ENCODE peak calls at places on chromosome 9, in seven cellular contexts. L, T, E, X, R, O and C are unnamed samples.

GRCh38 chr9:21806644-21807043 is 4.2 kb downstream of the MTAP start:
- DNase-seq in O (no peak), E (no peak), L (peak; percentile 33), R (no peak), X (no peak), T (no peak), C (no peak)

GRCh38 chr9:99489043-99489378 is 266.9 kb downstream of the SEC61B start:
- DNase-seq in T (no peak), E (peak; percentile 88), R (no peak), O (no peak), L (no peak), X (no peak), C (no peak)

GRCh38 chr9:129330711-129331279 is 152.7 kb upstream of the IER5L start:
- DNase-seq in O (no peak), L (no peak), T (no peak), E (peak; percentile 51), X (peak; percentile 36), R (no peak), C (no peak)

GRCh38 chr9:81718244-81718643 is 28.9 kb upstream of the TLE1 start:
- DNase-seq in L (no peak), E (no peak), O (no peak), X (no peak), R (no peak), T (no peak), C (no peak)

GRCh38 chr9:6356441-6356840 is 28.3 kb downstream of the TPD52L3 start:
- DNase-seq in O (no peak), E (peak; percentile 26), R (no peak), X (no peak), L (no peak), T (no peak), C (no peak)

GRCh38 chr9:82621446-82621845 is 441.5 kb downstream of the RASEF start:
- DNase-seq in O (no peak), T (no peak), X (no peak), L (no peak), R (no peak), E (no peak), C (no peak)

GRCh38 chr9:70427161-70427945 is 12.9 kb upstream of the KLF9 start:
- DNase-seq in O (peak; percentile 26), L (no peak), T (no peak), R (no peak), E (no peak), X (peak; percentile 40), C (no peak)

GRCh38 chr9:99385814-99386279 is 163.8 kb downstream of the SEC61B start:
- DNase-seq in O (no peak), E (peak; percentile 72), X (no peak), T (no peak), L (peak; percentile 36), R (no peak), C (no peak)

GRCh38 chr9:21989440-21990189 is 4.6 kb downstream of the CDKN2A start:
- DNase-seq in E (no peak), L (no peak), T (no peak), R (no peak), O (peak; percentile 58), X (peak; percentile 76), C (no peak)

GRCh38 chr9:126146254-126147145 is 180.1 kb upstream of the MVB12B start:
- DNase-seq in L (no peak), X (peak; percentile 91), R (peak; percentile 73), T (no peak), E (peak; percentile 12), O (peak; percentile 87), C (no peak)

GRCh38 chr9:21796768-21797167 is 5.7 kb upstream of the MTAP start:
- DNase-seq in X (no peak), T (peak; percentile 94), E (no peak), O (no peak), R (no peak), L (no peak), C (no peak)

GRCh38 chr9:120892748-120893584 is 16.0 kb upstream of the PHF19 start:
- DNase-seq in R (no peak), L (no peak), O (no peak), T (peak; percentile 85), X (no peak), E (peak; percentile 96), C (peak; percentile 100)

GRCh38 chr9:137396227-137396626 is 26.7 kb downstream of the EXD3 start:
- DNase-seq in E (no peak), O (peak; percentile 3), L (no peak), T (no peak), X (no peak), R (no peak), C (peak; percentile 91)

GRCh38 chr9:87792831-87793288 is 66.9 kb downstream of the CTSL start:
- DNase-seq in L (peak; percentile 73), E (peak; percentile 93), T (peak; percentile 91), R (peak; percentile 5), O (no peak), X (peak; percentile 42), C (peak; percentile 94)

GRCh38 chr9:126678989-126679388 is 65.3 kb downstream of the LMX1B start:
- DNase-seq in O (peak; percentile 1), X (no peak), T (no peak), R (no peak), L (no peak), E (no peak), C (no peak)

GRCh38 chr9:107784235-107784958 is 294.8 kb upstream of the KLF4 start:
- DNase-seq in E (peak; percentile 61), O (no peak), X (no peak), R (no peak), L (peak; percentile 38), T (no peak), C (peak; percentile 60)

GRCh38 chr9:17742065-17742464 is 163.2 kb downstream of the SH3GL2 start:
- DNase-seq in X (peak; percentile 90), O (peak; percentile 65), R (peak; percentile 67), L (no peak), E (peak; percentile 75), T (no peak), C (no peak)

GRCh38 chr9:94864183-94864582 is 137.7 kb downstream of the AOPEP start:
- DNase-seq in E (peak; percentile 59), T (no peak), R (no peak), X (no peak), L (no peak), O (no peak), C (no peak)

GRCh38 chr9:85727500-85727899 is 14.3 kb downstream of the AGTPBP1 start:
- DNase-seq in L (no peak), O (no peak), R (no peak), X (no peak), T (no peak), E (no peak), C (no peak)

GRCh38 chr9:109115931-109116541 is 3.7 kb downstream of the TMEM245 start:
- DNase-seq in O (no peak), X (no peak), L (no peak), R (no peak), E (peak; percentile 44), T (no peak), C (no peak)

GRCh38 chr9:108609227-108609894 is 246.4 kb downstream of the ACTL7B start:
- DNase-seq in O (no peak), E (peak; percentile 94), X (no peak), R (no peak), T (no peak), L (no peak), C (no peak)

GRCh38 chr9:37105169-37105750 is 15.1 kb upstream of the ZCCHC7 start:
- DNase-seq in T (no peak), E (no peak), R (no peak), O (no peak), X (no peak), L (no peak), C (no peak)

GRCh38 chr9:79567671-79568098 is 4.1 kb upstream of the TLE4 start:
- DNase-seq in O (no peak), R (no peak), X (peak; percentile 33), T (no peak), E (peak; percentile 44), L (no peak), C (no peak)